ENCODE peak calls at places on chromosomes 16 and 17, in ten cellular contexts. One of them, this sample, is unnamed.

GRCh38 chr16:50948268-50948667 is 202.8 kb downstream of the SALL1 start:
- DNase-seq in heart right ventricle: no peak
- DNase-seq in choroid plexus epithelial cell: no peak
- DNase-seq in Peyer's patch: no peak
- DNase-seq in lower lobe of right lung: no peak
- DNase-seq in foreskin fibroblast: no peak
- DNase-seq in fibroblast of lung: no peak
- DNase-seq in colonic mucosa: no peak
- DNase-seq in stomach: no peak
- DNase-seq in HFF-Myc: no peak
- DNase-seq in this sample: no peak

GRCh38 chr17:39553326-39553945 is 54.3 kb downstream of the NEUROD2 start:
- DNase-seq in heart right ventricle: no peak
- DNase-seq in choroid plexus epithelial cell: peak
- DNase-seq in Peyer's patch: no peak
- DNase-seq in lower lobe of right lung: no peak
- DNase-seq in foreskin fibroblast: peak
- DNase-seq in fibroblast of lung: peak
- DNase-seq in colonic mucosa: no peak
- DNase-seq in stomach: no peak
- DNase-seq in HFF-Myc: no peak
- DNase-seq in this sample: no peak

GRCh38 chr16:57462209-57462977 is at the start of gene POLR2C:
- DNase-seq in heart right ventricle: peak
- DNase-seq in choroid plexus epithelial cell: peak
- DNase-seq in Peyer's patch: peak
- DNase-seq in lower lobe of right lung: peak
- DNase-seq in foreskin fibroblast: peak
- DNase-seq in fibroblast of lung: peak
- DNase-seq in colonic mucosa: peak
- DNase-seq in stomach: peak
- DNase-seq in HFF-Myc: peak
- DNase-seq in this sample: no peak

GRCh38 chr17:82416771-82417170 is 1.4 kb upstream of the HEXD start:
- DNase-seq in heart right ventricle: no peak
- DNase-seq in choroid plexus epithelial cell: no peak
- DNase-seq in Peyer's patch: no peak
- DNase-seq in lower lobe of right lung: no peak
- DNase-seq in foreskin fibroblast: no peak
- DNase-seq in fibroblast of lung: no peak
- DNase-seq in colonic mucosa: no peak
- DNase-seq in stomach: no peak
- DNase-seq in HFF-Myc: no peak
- DNase-seq in this sample: no peak

GRCh38 chr17:28282596-28282995 is 36.4 kb upstream of the TMEM97 start:
- DNase-seq in heart right ventricle: no peak
- DNase-seq in choroid plexus epithelial cell: peak
- DNase-seq in Peyer's patch: no peak
- DNase-seq in lower lobe of right lung: no peak
- DNase-seq in foreskin fibroblast: peak
- DNase-seq in fibroblast of lung: peak
- DNase-seq in colonic mucosa: no peak
- DNase-seq in stomach: no peak
- DNase-seq in HFF-Myc: peak
- DNase-seq in this sample: peak

GRCh38 chr16:79269211-79269863 is 331.2 kb downstream of the MAF start:
- DNase-seq in heart right ventricle: no peak
- DNase-seq in choroid plexus epithelial cell: no peak
- DNase-seq in Peyer's patch: peak
- DNase-seq in lower lobe of right lung: no peak
- DNase-seq in foreskin fibroblast: no peak
- DNase-seq in fibroblast of lung: no peak
- DNase-seq in colonic mucosa: no peak
- DNase-seq in stomach: no peak
- DNase-seq in HFF-Myc: no peak
- DNase-seq in this sample: no peak

GRCh38 chr16:85448557-85449194 is 164.4 kb upstream of the GSE1 start:
- DNase-seq in heart right ventricle: no peak
- DNase-seq in choroid plexus epithelial cell: no peak
- DNase-seq in Peyer's patch: peak
- DNase-seq in lower lobe of right lung: no peak
- DNase-seq in foreskin fibroblast: no peak
- DNase-seq in fibroblast of lung: no peak
- DNase-seq in colonic mucosa: peak
- DNase-seq in stomach: peak
- DNase-seq in HFF-Myc: no peak
- DNase-seq in this sample: no peak

GRCh38 chr17:27904534-27904933 is 11.4 kb upstream of the LYRM9 start:
- DNase-seq in heart right ventricle: no peak
- DNase-seq in choroid plexus epithelial cell: no peak
- DNase-seq in Peyer's patch: no peak
- DNase-seq in lower lobe of right lung: no peak
- DNase-seq in foreskin fibroblast: no peak
- DNase-seq in fibroblast of lung: no peak
- DNase-seq in colonic mucosa: no peak
- DNase-seq in stomach: no peak
- DNase-seq in HFF-Myc: no peak
- DNase-seq in this sample: no peak

GRCh38 chr16:4261557-4262172 is 11.2 kb downstream of the TFAP4 start:
- DNase-seq in heart right ventricle: peak
- DNase-seq in choroid plexus epithelial cell: no peak
- DNase-seq in Peyer's patch: no peak
- DNase-seq in lower lobe of right lung: no peak
- DNase-seq in foreskin fibroblast: no peak
- DNase-seq in fibroblast of lung: peak
- DNase-seq in colonic mucosa: peak
- DNase-seq in stomach: no peak
- DNase-seq in HFF-Myc: no peak
- DNase-seq in this sample: no peak

GRCh38 chr16:4264546-4264945 is 8.3 kb downstream of the TFAP4 start:
- DNase-seq in heart right ventricle: no peak
- DNase-seq in choroid plexus epithelial cell: no peak
- DNase-seq in Peyer's patch: no peak
- DNase-seq in lower lobe of right lung: no peak
- DNase-seq in foreskin fibroblast: peak
- DNase-seq in fibroblast of lung: peak
- DNase-seq in colonic mucosa: no peak
- DNase-seq in stomach: no peak
- DNase-seq in HFF-Myc: no peak
- DNase-seq in this sample: no peak

GRCh38 chr16:4262303-4262835 is 10.5 kb downstream of the TFAP4 start:
- DNase-seq in heart right ventricle: no peak
- DNase-seq in choroid plexus epithelial cell: no peak
- DNase-seq in Peyer's patch: no peak
- DNase-seq in lower lobe of right lung: no peak
- DNase-seq in foreskin fibroblast: no peak
- DNase-seq in fibroblast of lung: no peak
- DNase-seq in colonic mucosa: no peak
- DNase-seq in stomach: no peak
- DNase-seq in HFF-Myc: no peak
- DNase-seq in this sample: no peak

GRCh38 chr16:4265676-4266075 is 7.1 kb downstream of the TFAP4 start:
- DNase-seq in heart right ventricle: peak
- DNase-seq in choroid plexus epithelial cell: no peak
- DNase-seq in Peyer's patch: no peak
- DNase-seq in lower lobe of right lung: no peak
- DNase-seq in foreskin fibroblast: no peak
- DNase-seq in fibroblast of lung: no peak
- DNase-seq in colonic mucosa: no peak
- DNase-seq in stomach: no peak
- DNase-seq in HFF-Myc: no peak
- DNase-seq in this sample: no peak

DNA sequence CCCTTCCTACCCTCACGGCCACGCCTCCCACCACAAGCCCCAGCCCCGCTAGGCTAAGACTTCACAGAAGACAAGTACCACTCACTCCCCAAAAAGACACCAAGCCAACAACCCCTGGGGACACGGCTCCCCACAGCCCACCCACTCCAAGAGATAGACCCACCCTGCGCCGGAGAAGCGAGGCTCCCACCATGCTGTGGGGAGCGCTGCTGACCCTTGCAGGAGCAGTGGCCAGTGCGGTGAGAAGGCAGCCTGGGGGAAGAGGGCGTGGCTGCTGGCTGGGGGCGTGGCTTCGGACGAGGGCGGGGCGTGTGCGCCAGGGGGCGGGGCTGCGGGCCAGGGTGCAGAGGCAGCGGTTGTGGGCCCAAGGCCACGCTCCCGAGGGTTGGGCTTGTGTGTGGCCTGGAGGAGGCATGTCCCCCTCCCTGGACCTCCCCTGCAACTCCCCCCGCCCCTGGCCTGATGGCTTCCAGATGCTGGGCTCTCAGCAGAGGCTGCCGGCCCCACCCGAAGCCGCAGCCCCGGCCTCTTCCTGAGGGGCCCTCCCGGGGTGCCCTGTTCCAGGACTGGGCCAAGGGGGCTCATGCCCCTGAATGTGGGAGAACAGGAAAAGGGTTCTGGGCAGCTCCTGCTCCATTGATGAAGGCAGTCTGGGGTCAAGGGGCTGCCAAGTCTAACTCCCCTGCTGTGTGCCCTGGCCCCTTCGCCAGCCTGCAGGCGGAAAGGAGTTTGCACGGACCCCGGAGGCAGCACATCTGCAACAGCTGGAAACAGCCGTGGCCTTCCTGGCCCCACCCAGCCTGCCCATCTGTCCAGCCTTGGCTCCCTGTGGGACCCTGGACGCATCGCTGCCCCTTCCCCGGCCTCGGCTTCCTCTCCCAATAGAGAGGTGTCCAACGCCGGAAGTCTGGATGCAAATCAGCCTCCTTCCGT is 9.1 kb downstream of the TFAP4 start:
- DNase-seq in heart right ventricle: peak
- DNase-seq in choroid plexus epithelial cell: peak
- DNase-seq in Peyer's patch: peak
- DNase-seq in lower lobe of right lung: peak
- DNase-seq in foreskin fibroblast: peak
- DNase-seq in fibroblast of lung: peak
- DNase-seq in colonic mucosa: peak
- DNase-seq in stomach: peak
- DNase-seq in HFF-Myc: peak
- DNase-seq in this sample: no peak
- TF ChIP-seq CTCF in heart right ventricle: no peak
- TF ChIP-seq CTCF in choroid plexus epithelial cell: no peak
- TF ChIP-seq CTCF in Peyer's patch: no peak
- TF ChIP-seq CTCF in lower lobe of right lung: no peak
- TF ChIP-seq CTCF in foreskin fibroblast: peak
- TF ChIP-seq CTCF in fibroblast of lung: no peak
- TF ChIP-seq CTCF in colonic mucosa: no peak
- TF ChIP-seq CTCF in stomach: no peak
- TF ChIP-seq CTCF in HFF-Myc: no peak
- TF ChIP-seq CTCF in this sample: no peak

DNA sequence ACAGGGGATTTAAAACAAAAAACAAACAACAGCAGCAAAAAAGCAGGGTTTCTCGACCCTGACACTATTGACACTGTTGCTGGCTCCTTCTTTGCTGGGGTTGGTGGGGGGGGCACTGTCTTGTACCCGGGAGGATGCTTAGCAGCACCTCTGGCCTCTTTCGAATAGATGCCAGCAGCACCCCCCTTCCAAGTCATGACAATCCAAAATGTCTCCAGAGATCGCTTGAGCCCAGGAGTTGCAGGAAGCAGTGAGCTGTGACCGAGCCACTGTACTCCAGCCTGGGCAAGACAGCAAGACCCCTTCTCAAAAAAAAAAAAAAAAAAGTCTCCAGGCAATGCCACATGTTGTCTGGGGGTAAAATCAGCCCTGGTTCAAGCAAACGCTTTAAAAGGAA is 20.3 kb downstream of the SERPINF1 start:
- DNase-seq in heart right ventricle: no peak
- DNase-seq in choroid plexus epithelial cell: no peak
- DNase-seq in Peyer's patch: no peak
- DNase-seq in lower lobe of right lung: peak
- DNase-seq in foreskin fibroblast: no peak
- DNase-seq in fibroblast of lung: no peak
- DNase-seq in colonic mucosa: no peak
- DNase-seq in stomach: no peak
- DNase-seq in HFF-Myc: no peak
- DNase-seq in this sample: no peak
- H3K4me3 ChIP-seq in heart right ventricle: no peak
- H3K4me3 ChIP-seq in choroid plexus epithelial cell: no peak
- H3K4me3 ChIP-seq in Peyer's patch: no peak
- H3K4me3 ChIP-seq in lower lobe of right lung: peak
- H3K4me3 ChIP-seq in foreskin fibroblast: no peak
- H3K4me3 ChIP-seq in fibroblast of lung: no peak
- H3K4me3 ChIP-seq in colonic mucosa: no peak
- H3K4me3 ChIP-seq in stomach: no peak
- H3K4me3 ChIP-seq in HFF-Myc: no peak
- H3K4me3 ChIP-seq in this sample: no peak

GRCh38 chr17:80845863-80846671 is 145.6 kb upstream of the CHMP6 start:
- DNase-seq in heart right ventricle: no peak
- DNase-seq in choroid plexus epithelial cell: no peak
- DNase-seq in Peyer's patch: peak
- DNase-seq in lower lobe of right lung: peak
- DNase-seq in foreskin fibroblast: no peak
- DNase-seq in fibroblast of lung: no peak
- DNase-seq in colonic mucosa: no peak
- DNase-seq in stomach: no peak
- DNase-seq in HFF-Myc: no peak
- DNase-seq in this sample: no peak
- TF ChIP-seq CTCF in heart right ventricle: no peak
- TF ChIP-seq CTCF in choroid plexus epithelial cell: no peak
- TF ChIP-seq CTCF in Peyer's patch: peak
- TF ChIP-seq CTCF in lower lobe of right lung: no peak
- TF ChIP-seq CTCF in foreskin fibroblast: no peak
- TF ChIP-seq CTCF in fibroblast of lung: no peak
- TF ChIP-seq CTCF in colonic mucosa: no peak
- TF ChIP-seq CTCF in stomach: no peak
- TF ChIP-seq CTCF in HFF-Myc: no peak
- TF ChIP-seq CTCF in this sample: no peak

DNA sequence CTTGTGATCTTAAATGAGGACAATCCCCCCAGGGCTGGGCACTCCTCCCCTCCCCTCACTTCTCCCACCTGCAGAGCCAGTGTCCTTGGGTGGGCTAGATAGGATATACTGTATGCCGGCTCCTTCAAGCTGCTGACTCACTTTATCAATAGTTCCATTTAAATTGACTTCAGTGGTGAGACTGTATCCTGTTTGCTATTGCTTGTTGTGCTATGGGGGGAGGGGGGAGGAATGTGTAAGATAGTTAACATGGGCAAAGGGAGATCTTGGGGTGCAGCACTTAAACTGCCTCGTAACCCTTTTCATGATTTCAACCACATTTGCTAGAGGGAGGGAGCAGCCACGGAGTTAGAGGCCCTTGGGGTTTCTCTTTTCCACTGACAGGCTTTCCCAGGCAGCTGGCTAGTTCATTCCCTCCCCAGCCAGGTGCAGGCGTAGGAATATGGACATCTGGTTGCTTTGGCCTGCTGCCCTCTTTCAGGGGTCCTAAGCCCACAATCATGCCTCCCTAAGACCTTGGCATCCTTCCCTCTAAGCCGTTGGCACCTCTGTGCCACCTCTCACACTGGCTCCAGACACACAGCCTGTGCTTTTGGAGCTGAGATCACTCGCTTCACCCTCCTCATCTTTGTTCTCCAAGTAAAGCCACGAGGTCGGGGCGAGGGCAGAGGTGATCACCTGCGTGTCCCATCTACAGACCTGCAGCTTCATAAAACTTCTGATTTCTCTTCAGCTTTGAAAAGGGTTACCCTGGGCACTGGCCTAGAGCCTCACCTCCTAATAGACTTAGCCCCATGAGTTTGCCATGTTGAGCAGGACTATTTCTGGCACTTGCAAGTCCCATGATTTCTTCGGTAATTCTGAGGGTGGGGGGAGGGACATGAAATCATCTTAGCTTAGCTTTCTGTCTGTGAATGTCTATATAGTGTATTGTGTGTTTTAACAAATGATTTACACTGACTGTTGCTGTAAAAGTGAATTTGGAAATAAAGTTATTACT is 28.6 kb downstream of the STH start:
- DNase-seq in heart right ventricle: no peak
- DNase-seq in choroid plexus epithelial cell: no peak
- DNase-seq in Peyer's patch: no peak
- DNase-seq in lower lobe of right lung: no peak
- DNase-seq in foreskin fibroblast: no peak
- DNase-seq in fibroblast of lung: no peak
- DNase-seq in colonic mucosa: no peak
- DNase-seq in stomach: no peak
- DNase-seq in HFF-Myc: no peak
- DNase-seq in this sample: no peak
- H3K4me3 ChIP-seq in heart right ventricle: no peak
- H3K4me3 ChIP-seq in choroid plexus epithelial cell: no peak
- H3K4me3 ChIP-seq in Peyer's patch: no peak
- H3K4me3 ChIP-seq in lower lobe of right lung: no peak
- H3K4me3 ChIP-seq in foreskin fibroblast: no peak
- H3K4me3 ChIP-seq in fibroblast of lung: no peak
- H3K4me3 ChIP-seq in colonic mucosa: no peak
- H3K4me3 ChIP-seq in stomach: no peak
- H3K4me3 ChIP-seq in HFF-Myc: no peak
- H3K4me3 ChIP-seq in this sample: no peak